ENCODE peak calls at places on chromosomes 13 and 19, in seven cellular contexts. W, E, D, X, F, S and Y are unnamed samples.

GRCh38 chr13:36979361-36980040 is 19.6 kb downstream of the ALG5 start:
- DNase-seq in W (no peak), E (no peak), D (no peak), X (peak; percentile 50), F (no peak), S (no peak), Y (no peak)

GRCh38 chr19:40217921-40218890 is at the start of gene TTC9B:
- DNase-seq in W (no peak), E (peak; percentile 51), D (no peak), X (no peak), F (no peak), S (no peak), Y (peak; percentile 56)

GRCh38 chr19:5042556-5042955 is 73.6 kb downstream of the KDM4B start:
- DNase-seq in W (peak; percentile 68), E (no peak), D (no peak), X (no peak), F (no peak), S (no peak), Y (no peak)

GRCh38 chr19:2949939-2950285 is 5.1 kb upstream of the ZNF77 start:
- DNase-seq in W (no peak), E (no peak), D (no peak), X (peak; percentile 63), F (no peak), S (no peak), Y (no peak)

GRCh38 chr13:32538234-32538620 is 368 bp downstream of the N4BP2L2 start:
- DNase-seq in W (peak; percentile 53), E (no peak), D (peak; percentile 77), X (peak; percentile 50), F (no peak), S (no peak), Y (peak; percentile 62)

GRCh38 chr19:21127001-21127400 is 14.8 kb upstream of the ZNF431 start:
- DNase-seq in W (no peak), E (no peak), D (no peak), X (no peak), F (no peak), S (no peak), Y (no peak)

GRCh38 chr13:47426126-47426849 is 529.4 kb upstream of the HTR2A start:
- DNase-seq in W (no peak), E (no peak), D (no peak), X (peak; percentile 74), F (no peak), S (peak; percentile 8), Y (peak; percentile 38)

GRCh38 chr13:106348032-106348431 is 187.4 kb downstream of the EFNB2 start:
- DNase-seq in W (no peak), E (no peak), D (no peak), X (peak; percentile 73), F (peak; percentile 64), S (no peak), Y (no peak)

GRCh38 chr19:19405919-19406877 is 723 bp downstream of the GATAD2A start:
- DNase-seq in W (peak; percentile 88), E (peak; percentile 38), D (peak; percentile 86), X (peak; percentile 54), F (no peak), S (no peak), Y (peak; percentile 86)

GRCh38 chr13:68275758-68276157 is 1045.6 kb upstream of the PCDH9 start:
- DNase-seq in W (no peak), E (no peak), D (no peak), X (no peak), F (no peak), S (no peak), Y (no peak)

GRCh38 chr13:80979035-80979641 is 638.2 kb upstream of the SPRY2 start:
- DNase-seq in W (no peak), E (no peak), D (no peak), X (peak; percentile 61), F (peak; percentile 46), S (peak; percentile 47), Y (peak; percentile 32)

GRCh38 chr19:43496960-43497359 is 7.6 kb downstream of the PHLDB3 start:
- DNase-seq in W (no peak), E (no peak), D (no peak), X (no peak), F (no peak), S (no peak), Y (no peak)

GRCh38 chr19:46373573-46374359 is 26.9 kb downstream of the PPP5C start:
- DNase-seq in W (peak; percentile 98), E (no peak), D (peak; percentile 89), X (peak; percentile 72), F (no peak), S (no peak), Y (peak; percentile 81)

GRCh38 chr19:41166888-41167804 is 25.9 kb upstream of the CYP2S1 start:
- DNase-seq in W (no peak), E (no peak), D (no peak), X (no peak), F (no peak), S (no peak), Y (no peak)

GRCh38 chr19:6032827-6033226 is 54.9 kb upstream of the RANBP3 start:
- DNase-seq in W (peak; percentile 17), E (no peak), D (no peak), X (no peak), F (no peak), S (no peak), Y (no peak)

GRCh38 chr13:96020155-96020575 is 33.0 kb downstream of the UGGT2 start:
- DNase-seq in W (no peak), E (no peak), D (no peak), X (peak; percentile 64), F (peak; percentile 56), S (peak; percentile 30), Y (no peak)

GRCh38 chr13:20680416-20681080 is 23.0 kb upstream of the IL17D start:
- DNase-seq in W (no peak), E (no peak), D (no peak), X (no peak), F (no peak), S (no peak), Y (no peak)

GRCh38 chr13:105972306-105972721 is 563.1 kb downstream of the EFNB2 start:
- DNase-seq in W (no peak), E (no peak), D (no peak), X (no peak), F (no peak), S (no peak), Y (no peak)

GRCh38 chr19:5700455-5701092 is 10.5 kb downstream of the RPL36 start:
- DNase-seq in W (no peak), E (no peak), D (no peak), X (no peak), F (no peak), S (no peak), Y (no peak)

GRCh38 chr19:16596399-16596798 is 24.2 kb upstream of the SLC35E1 start:
- DNase-seq in W (no peak), E (no peak), D (no peak), X (no peak), F (no peak), S (no peak), Y (no peak)

GRCh38 chr19:16595097-16595496 is 22.9 kb upstream of the SLC35E1 start:
- DNase-seq in W (no peak), E (no peak), D (no peak), X (no peak), F (no peak), S (no peak), Y (no peak)

GRCh38 chr19:16593181-16593580 is 21.0 kb upstream of the SLC35E1 start:
- DNase-seq in W (no peak), E (no peak), D (no peak), X (no peak), F (no peak), S (no peak), Y (no peak)

GRCh38 chr19:16594131-16594586 is 21.9 kb upstream of the SLC35E1 start:
- DNase-seq in W (no peak), E (peak; percentile 37), D (no peak), X (no peak), F (no peak), S (no peak), Y (no peak)

DNA sequence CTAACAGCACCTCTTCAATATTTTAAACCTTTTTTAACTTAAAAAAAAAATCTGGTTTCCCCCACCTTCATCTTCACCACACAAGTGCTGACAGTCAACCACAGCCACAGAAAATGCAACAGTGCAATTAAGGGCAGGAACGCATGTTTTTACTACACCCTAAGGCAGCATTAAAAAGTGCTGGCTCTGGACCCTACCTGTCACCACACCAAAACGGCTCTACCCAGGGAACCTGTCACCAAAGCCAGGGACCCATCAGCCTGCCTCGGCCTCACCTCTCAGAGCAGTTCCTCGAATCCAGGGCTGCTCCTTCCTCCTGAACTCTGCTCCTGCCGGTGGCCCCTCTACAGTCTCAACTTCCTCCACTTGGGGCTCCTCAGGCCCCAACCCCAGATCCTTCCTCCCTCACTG is 22.5 kb upstream of the SLC35E1 start:
- DNase-seq in W (no peak), E (peak; percentile 72), D (no peak), X (no peak), F (no peak), S (no peak), Y (no peak)
- H3K4me1 ChIP-seq in W (peaks cover 25% of the 10 kb centered on the region), E (peaks cover 47% of the 10 kb centered on the region), D (no peaks in the 10 kb centered on the region), X (no peaks in the 10 kb centered on the region), F (peaks cover 18% of the 10 kb centered on the region), S (peaks cover 9% of the 10 kb centered on the region), Y (peaks cover 16% of the 10 kb centered on the region)

GRCh38 chr13:50627111-50627510 is 216.4 kb downstream of the DLEU7 start:
- DNase-seq in W (no peak), E (no peak), D (no peak), X (no peak), F (no peak), S (no peak), Y (no peak)
- H3K4me3 ChIP-seq in W (no peak overlapping the region), E (no peak overlapping the region), D (no peak overlapping the region), X (no peak overlapping the region), F (no peak overlapping the region), S (no peak overlapping the region), Y (no peak overlapping the region)

GRCh38 chr13:41501281-41501680 is 43.9 kb downstream of the RGCC start:
- DNase-seq in W (no peak), E (no peak), D (no peak), X (no peak), F (no peak), S (no peak), Y (no peak)
- H3K4me1 ChIP-seq in W (peaks cover 3% of the 10 kb centered on the region), E (peaks cover 45% of the 10 kb centered on the region), D (peaks cover 6% of the 10 kb centered on the region), X (peaks cover 11% of the 10 kb centered on the region), F (peaks cover 10% of the 10 kb centered on the region), S (no peaks in the 10 kb centered on the region), Y (peaks cover 6% of the 10 kb centered on the region)

GRCh38 chr13:74024856-74025255 is 109.3 kb downstream of the KLF12 start:
- DNase-seq in W (no peak), E (no peak), D (no peak), X (no peak), F (no peak), S (no peak), Y (no peak)

GRCh38 chr13:74025369-74025768 is 108.8 kb downstream of the KLF12 start:
- DNase-seq in W (no peak), E (no peak), D (no peak), X (no peak), F (no peak), S (no peak), Y (no peak)

GRCh38 chr13:74024314-74024713 is 109.9 kb downstream of the KLF12 start:
- DNase-seq in W (no peak), E (no peak), D (no peak), X (no peak), F (no peak), S (no peak), Y (no peak)

GRCh38 chr13:74027161-74027779 is 106.9 kb downstream of the KLF12 start:
- DNase-seq in W (no peak), E (no peak), D (no peak), X (no peak), F (no peak), S (no peak), Y (no peak)

DNA sequence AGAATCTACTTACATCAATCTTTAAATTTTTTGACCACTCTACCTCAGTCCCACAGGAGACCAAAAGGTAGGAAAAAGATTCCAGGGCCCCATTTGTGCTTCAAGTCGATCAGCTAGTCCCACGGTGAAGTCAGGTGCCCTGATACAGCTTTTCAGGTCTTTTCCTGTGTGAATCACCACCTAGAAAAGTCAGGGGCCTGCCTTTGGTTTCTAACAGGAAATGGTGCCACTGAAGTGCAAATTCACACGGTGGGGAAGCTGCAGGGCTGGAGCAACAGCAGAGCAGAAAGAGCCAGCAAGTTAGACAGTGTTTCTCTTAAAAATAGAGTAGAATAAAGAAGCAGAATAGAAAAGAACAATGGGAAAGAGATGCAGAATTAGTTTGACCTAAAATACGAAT is 107.5 kb downstream of the KLF12 start:
- DNase-seq in W (peak; percentile 37), E (peak; percentile 67), D (no peak), X (peak; percentile 57), F (no peak), S (no peak), Y (peak; percentile 44)
- H3K4me3 ChIP-seq in W (no peak overlapping the region), E (peak overlapping the region; percentile 84), D (no peak overlapping the region), X (no peak overlapping the region), F (no peak overlapping the region), S (no peak overlapping the region), Y (no peak overlapping the region)